ENCODE peak calls at places on chromosomes 6 and 20, in nine cellular contexts. A, U, I, F, R, S, J, K and N are unnamed samples.

GRCh38 chr6:11323666-11324452 is 91.4 kb upstream of the NEDD9 start:
- DNase-seq in A (no peak), R (no peak), U (no peak), J (no peak), F (no peak), K (no peak), I (no peak), S (peak; percentile 58), N (no peak)

GRCh38 chr6:4930025-4930692 is 73.7 kb downstream of the RPP40 start:
- DNase-seq in U (no peak), A (no peak), J (no peak), F (no peak), I (no peak), K (no peak), S (no peak), R (peak; percentile 82), N (no peak)

GRCh38 chr6:70411948-70412796 is 1.1 kb upstream of the FAM135A start:
- DNase-seq in R (no peak), J (no peak), I (no peak), K (no peak), S (no peak), F (no peak), A (no peak), U (no peak), N (no peak)

GRCh38 chr6:46453221-46453620 is 38.0 kb downstream of the RCAN2 start:
- DNase-seq in A (no peak), R (no peak), S (no peak), I (no peak), J (peak; percentile 88), F (peak; percentile 68), K (no peak), U (no peak), N (peak; percentile 84)

GRCh38 chr6:132257561-132257960 is 143.7 kb downstream of the MOXD1 start:
- DNase-seq in S (no peak), I (no peak), F (no peak), U (no peak), J (peak; percentile 19), K (no peak), A (no peak), R (no peak), N (no peak)

GRCh38 chr6:10431423-10432164 is 16.7 kb upstream of the TFAP2A start:
- DNase-seq in R (no peak), K (no peak), I (no peak), F (peak; percentile 73), J (no peak), U (peak; percentile 72), A (no peak), S (no peak), N (peak; percentile 59)

GRCh38 chr20:58436868-58437645 is 48.0 kb downstream of the VAPB start:
- DNase-seq in J (no peak), U (no peak), S (no peak), R (no peak), A (no peak), I (no peak), F (no peak), K (no peak), N (no peak)

GRCh38 chr6:111696814-111697213 is 91.1 kb upstream of the TRAF3IP2 start:
- DNase-seq in U (no peak), I (no peak), S (no peak), J (no peak), R (no peak), K (no peak), A (no peak), F (no peak), N (no peak)

GRCh38 chr6:53837875-53838806 is 43.3 kb downstream of the LRRC1 start:
- DNase-seq in S (no peak), A (no peak), F (peak; percentile 35), K (peak; percentile 24), I (no peak), U (peak; percentile 8), R (peak; percentile 16), J (no peak), N (no peak)

GRCh38 chr20:35952480-35953410 is 1.6 kb downstream of the SCAND1 start:
- DNase-seq in I (no peak), S (no peak), A (peak; percentile 15), K (no peak), U (no peak), J (peak; percentile 55), F (peak; percentile 26), R (no peak), N (peak; percentile 39)

GRCh38 chr6:39945626-39946025 is 11.4 kb upstream of the MOCS1 start:
- DNase-seq in F (no peak), R (no peak), I (no peak), A (no peak), J (no peak), K (no peak), S (no peak), U (no peak), N (no peak)

GRCh38 chr6:90997076-90997475 is 410.2 kb upstream of the MAP3K7 start:
- DNase-seq in R (no peak), I (no peak), S (no peak), U (no peak), K (no peak), J (no peak), A (no peak), F (no peak), N (no peak)

GRCh38 chr20:39049148-39049547 is 87.0 kb downstream of the DHX35 start:
- DNase-seq in U (no peak), S (no peak), K (no peak), J (no peak), I (no peak), F (no peak), R (no peak), A (no peak), N (no peak)

GRCh38 chr6:35181313-35181932 is 32.3 kb upstream of the SCUBE3 start:
- DNase-seq in F (peak; percentile 83), S (no peak), A (no peak), U (no peak), K (peak; percentile 27), I (no peak), R (no peak), J (peak; percentile 81), N (peak; percentile 80)

GRCh38 chr20:35174458-35175216 is 2.8 kb downstream of the PROCR start:
- DNase-seq in K (no peak), R (no peak), S (no peak), U (peak; percentile 60), A (no peak), J (peak; percentile 55), I (no peak), F (no peak), N (no peak)

GRCh38 chr6:56899311-56899710 is 55.6 kb upstream of the BEND6 start:
- DNase-seq in S (no peak), A (no peak), K (no peak), R (no peak), I (no peak), J (peak; percentile 76), U (no peak), F (no peak), N (peak; percentile 53)

GRCh38 chr6:165218816-165219215 is 90.6 kb downstream of the C6orf118 start:
- DNase-seq in R (no peak), K (no peak), A (no peak), J (peak; percentile 94), I (no peak), S (no peak), U (no peak), F (peak; percentile 57), N (no peak)

GRCh38 chr20:9617940-9618339 is 103.5 kb downstream of the LAMP5 start:
- DNase-seq in F (peak; percentile 76), R (peak; percentile 75), I (no peak), S (no peak), U (no peak), A (no peak), K (no peak), J (peak; percentile 43), N (peak; percentile 21)

GRCh38 chr6:3390698-3391097 is 66.2 kb downstream of the SLC22A23 start:
- DNase-seq in F (peak; percentile 92), J (peak; percentile 98), A (no peak), K (peak; percentile 45), S (no peak), I (no peak), U (no peak), R (no peak), N (peak; percentile 77)

GRCh38 chr6:10411131-10411914 is 3.6 kb downstream of the TFAP2A start:
- DNase-seq in I (no peak), R (peak; percentile 22), S (no peak), A (no peak), J (peak; percentile 67), U (no peak), K (no peak), F (no peak), N (no peak)

GRCh38 chr20:49245921-49246740 is 26.9 kb downstream of the DDX27 start:
- DNase-seq in U (peak; percentile 40), F (peak; percentile 60), J (peak; percentile 77), A (peak; percentile 31), K (no peak), R (peak; percentile 16), I (no peak), S (peak; percentile 72), N (peak; percentile 57)

GRCh38 chr6:144131248-144131709 is 19.0 kb upstream of the STX11 start:
- DNase-seq in K (no peak), F (peak; percentile 14), J (peak; percentile 83), A (no peak), I (no peak), U (no peak), S (no peak), R (no peak), N (peak; percentile 85)

GRCh38 chr6:159606786-159607185 is 86.3 kb downstream of the SOD2 start:
- DNase-seq in I (no peak), K (no peak), F (peak; percentile 27), R (no peak), A (no peak), J (peak; percentile 41), S (no peak), U (no peak), N (peak; percentile 6)

GRCh38 chr6:45930419-45931059 is 85.1 kb downstream of the CLIC5 start:
- DNase-seq in I (peak; percentile 67), J (peak; percentile 67), U (peak; percentile 85), S (peak; percentile 69), R (peak; percentile 59), F (peak; percentile 68), A (peak; percentile 58), K (peak; percentile 68), N (peak; percentile 64)

GRCh38 chr20:41377275-41377674 is 10.7 kb upstream of the EMILIN3 start:
- DNase-seq in F (no peak), J (no peak), I (no peak), R (no peak), A (no peak), U (no peak), S (no peak), K (no peak), N (no peak)

GRCh38 chr6:122187186-122187585 is 212.3 kb upstream of the HSF2 start:
- DNase-seq in U (no peak), S (no peak), J (no peak), K (no peak), R (no peak), I (no peak), A (no peak), F (no peak), N (no peak)

GRCh38 chr20:59697082-59697481 is 92.7 kb downstream of the PHACTR3 start:
- DNase-seq in F (no peak), S (no peak), R (no peak), K (no peak), A (no peak), J (no peak), U (no peak), I (no peak), N (no peak)

GRCh38 chr20:62589720-62590119 is 52.6 kb upstream of the SLCO4A1 start:
- DNase-seq in S (no peak), A (no peak), R (no peak), J (no peak), F (no peak), U (no peak), I (no peak), K (no peak), N (no peak)

GRCh38 chr6:37319856-37320255 is 33.9 kb upstream of the RNF8 start:
- DNase-seq in K (no peak), U (no peak), S (no peak), R (no peak), I (no peak), A (no peak), F (no peak), J (peak; percentile 43), N (no peak)

GRCh38 chr6:154341876-154342275 is 14.7 kb downstream of the IPCEF1 start:
- DNase-seq in A (no peak), R (no peak), I (no peak), S (no peak), U (peak; percentile 49), F (peak; percentile 96), K (no peak), J (no peak), N (peak; percentile 78)

GRCh38 chr6:116111552-116112528 is 11.2 kb downstream of the NT5DC1 start:
- DNase-seq in A (peak; percentile 51), I (peak; percentile 62), K (no peak), F (peak; percentile 36), S (no peak), U (peak; percentile 27), J (peak; percentile 61), R (peak; percentile 4), N (peak; percentile 37)